ENCODE peak calls at places on chromosomes 13 and 19, in seven cellular contexts. A is stimulated activated CD8-positive, alpha-beta memory T cell treated with anti-CD3 and anti-CD28 coated beads, Interleukin-2, amount 100 ng/mL, for 48 hours; O is C1 segment of cervical spinal cord; L is adrenal gland; K is NCI-H774; Q is HT1080; P is HEK293T. D is an unnamed sample.

GRCh38 chr13:67283602-67284001 is 53.5 kb upstream of the PCDH9 start:
- DNase-seq in Q (peak; percentile 40), L (no peak), A (no peak), K (no peak), O (no peak), P (no peak), D (no peak)

GRCh38 chr19:42316223-42317211 is 3.4 kb downstream of the TMEM145 start:
- DNase-seq in L (no peak), K (no peak), Q (peak; percentile 87), O (no peak), P (no peak), A (no peak), D (no peak)

GRCh38 chr19:7504684-7505083 is 11.2 kb upstream of the ZNF358 start:
- DNase-seq in O (no peak), A (no peak), P (no peak), Q (no peak), L (no peak), K (no peak), D (no peak)

GRCh38 chr19:35141627-35142401 is 1.2 kb upstream of the FXYD7 start:
- DNase-seq in L (peak; percentile 53), K (no peak), Q (no peak), O (no peak), A (no peak), P (no peak), D (no peak)

GRCh38 chr13:71875823-71876222 is 8.8 kb upstream of the DACH1 start:
- DNase-seq in Q (no peak), K (no peak), O (no peak), P (no peak), L (no peak), A (no peak), D (no peak)

GRCh38 chr19:5795382-5795919 is 4.5 kb upstream of the DUS3L start:
- DNase-seq in Q (no peak), K (no peak), O (no peak), P (no peak), L (no peak), A (no peak), D (no peak)

GRCh38 chr13:75399168-75399878 is 82.6 kb downstream of the TBC1D4 start:
- DNase-seq in P (no peak), A (no peak), O (no peak), K (no peak), Q (no peak), L (no peak), D (no peak)

GRCh38 chr19:925912-926594 is at the start of gene ARID3A:
- DNase-seq in L (no peak), K (no peak), Q (no peak), P (peak; percentile 71), O (no peak), A (no peak), D (no peak)

GRCh38 chr19:861756-862528 is 2.5 kb downstream of the CFD start:
- DNase-seq in L (peak; percentile 76), Q (no peak), K (peak; percentile 64), A (peak; percentile 73), P (peak; percentile 87), O (no peak), D (no peak)

GRCh38 chr13:50428183-50428877 is 413.1 kb downstream of the KCNRG start:
- DNase-seq in P (no peak), O (no peak), L (no peak), K (no peak), A (no peak), Q (no peak), D (no peak)

GRCh38 chr13:42798118-42798517 is 16.7 kb downstream of the FAM216B start:
- DNase-seq in K (no peak), L (no peak), A (no peak), O (no peak), Q (no peak), P (no peak), D (no peak)

GRCh38 chr13:96749825-96750224 is 244.5 kb downstream of the OXGR1 start:
- DNase-seq in O (no peak), Q (no peak), K (no peak), P (no peak), A (no peak), L (no peak), D (no peak)

GRCh38 chr19:52638601-52639000 is 446 bp upstream of the ZNF83 start:
- DNase-seq in A (no peak), Q (no peak), K (peak; percentile 42), P (no peak), L (no peak), O (no peak), D (peak; percentile 6)

GRCh38 chr19:4542896-4543351 is 3.1 kb upstream of the LRG1 start:
- DNase-seq in L (no peak), A (no peak), O (no peak), P (no peak), Q (no peak), K (no peak), D (no peak)

GRCh38 chr13:89380101-89380500 is 1708.9 kb downstream of the SLITRK5 start:
- DNase-seq in P (no peak), O (no peak), K (no peak), A (no peak), L (no peak), Q (peak; percentile 46), D (no peak)

GRCh38 chr19:2534374-2535050 is 58.6 kb downstream of the GADD45B start:
- DNase-seq in L (no peak), P (no peak), Q (no peak), O (no peak), A (no peak), K (no peak), D (no peak)

GRCh38 chr19:30029721-30030510 is 87.9 kb downstream of the URI1 start:
- DNase-seq in O (no peak), K (no peak), L (no peak), P (no peak), Q (peak; percentile 88), A (no peak), D (no peak)